ENCODE peak calls at places on chromosomes 11 and 22, in eight cellular contexts. Q, O, G, F, P, R, C and Z are unnamed samples.

GRCh38 chr11:65492637-65493366 is 6.0 kb upstream of the MALAT1 start:
- DNase-seq in P (no peak), G (no peak), F (no peak), R (peak), C (peak), O (no peak), Q (no peak), Z (no peak)

GRCh38 chr11:1893581-1894359 is 2.1 kb upstream of the PRR33 start:
- DNase-seq in Q (no peak), G (no peak), R (no peak), P (no peak), F (no peak), O (no peak), C (no peak), Z (no peak)

GRCh38 chr11:86052697-86053641 is 15.9 kb downstream of the PICALM start:
- DNase-seq in C (no peak), G (no peak), F (peak), P (no peak), O (no peak), Q (no peak), R (no peak), Z (no peak)

GRCh38 chr22:48258108-48258705 is 1495.8 kb downstream of the TBC1D22A start:
- DNase-seq in Q (no peak), G (no peak), C (no peak), P (no peak), F (no peak), R (no peak), O (no peak), Z (no peak)

GRCh38 chr11:67273260-67273990 is 7.2 kb downstream of the GRK2 start:
- DNase-seq in O (no peak), P (no peak), Q (peak), F (peak), R (peak), C (no peak), G (no peak), Z (no peak)

GRCh38 chr22:19041403-19042074 is 80.7 kb downstream of the DGCR2 start:
- DNase-seq in C (no peak), R (peak), P (no peak), O (no peak), Q (no peak), F (no peak), G (no peak), Z (no peak)

GRCh38 chr11:116601734-116602636 is 170.8 kb downstream of the BUD13 start:
- DNase-seq in Q (no peak), O (no peak), F (peak), G (no peak), P (no peak), R (no peak), C (no peak), Z (no peak)

GRCh38 chr11:65236194-65237059 is 25.3 kb upstream of the POLA2 start:
- DNase-seq in G (no peak), R (no peak), Q (no peak), F (no peak), O (no peak), P (no peak), C (no peak), Z (peak)

GRCh38 chr11:131217313-131218297 is 152.8 kb upstream of the NTM start:
- DNase-seq in F (no peak), C (no peak), G (no peak), Q (no peak), R (no peak), P (no peak), O (no peak), Z (no peak)

GRCh38 chr11:68968306-68969255 is 12.2 kb downstream of the MRGPRD start:
- DNase-seq in F (peak), O (no peak), G (no peak), Q (peak), P (no peak), C (no peak), R (peak), Z (no peak)

GRCh38 chr11:77361184-77361583 is 59.7 kb upstream of the GDPD4 start:
- DNase-seq in P (no peak), O (no peak), Q (no peak), G (peak), F (no peak), C (peak), R (no peak), Z (no peak)

GRCh38 chr11:74957937-74958629 is 9.0 kb downstream of the SPCS2 start:
- DNase-seq in P (no peak), O (no peak), C (no peak), F (no peak), G (no peak), Q (no peak), R (no peak), Z (no peak)

GRCh38 chr22:46193898-46194310 is 43.6 kb downstream of the PPARA start:
- DNase-seq in F (no peak), P (peak), C (peak), G (no peak), R (no peak), O (no peak), Q (no peak), Z (no peak)

GRCh38 chr22:43878079-43878795 is 13.6 kb downstream of the PNPLA5 start:
- DNase-seq in P (no peak), R (peak), F (peak), Q (no peak), O (no peak), G (no peak), C (no peak), Z (no peak)

GRCh38 chr11:57493507-57494503 is 21.7 kb downstream of the SLC43A1 start:
- DNase-seq in G (no peak), P (peak), Q (peak), C (peak), R (peak), F (peak), O (peak), Z (peak)

GRCh38 chr11:12269104-12269441 is 108.3 kb upstream of the PARVA start:
- DNase-seq in F (no peak), O (no peak), R (no peak), Q (peak), C (no peak), G (no peak), P (peak), Z (peak)

GRCh38 chr11:1283091-1283511 is 26.3 kb downstream of the TOLLIP start:
- DNase-seq in P (no peak), G (no peak), Q (no peak), O (no peak), R (peak), C (no peak), F (no peak), Z (no peak)

GRCh38 chr11:46298699-46299424 is 21.4 kb downstream of the CREB3L1 start:
- DNase-seq in F (no peak), G (peak), O (no peak), P (no peak), Q (no peak), C (peak), R (no peak), Z (no peak)

DNA sequence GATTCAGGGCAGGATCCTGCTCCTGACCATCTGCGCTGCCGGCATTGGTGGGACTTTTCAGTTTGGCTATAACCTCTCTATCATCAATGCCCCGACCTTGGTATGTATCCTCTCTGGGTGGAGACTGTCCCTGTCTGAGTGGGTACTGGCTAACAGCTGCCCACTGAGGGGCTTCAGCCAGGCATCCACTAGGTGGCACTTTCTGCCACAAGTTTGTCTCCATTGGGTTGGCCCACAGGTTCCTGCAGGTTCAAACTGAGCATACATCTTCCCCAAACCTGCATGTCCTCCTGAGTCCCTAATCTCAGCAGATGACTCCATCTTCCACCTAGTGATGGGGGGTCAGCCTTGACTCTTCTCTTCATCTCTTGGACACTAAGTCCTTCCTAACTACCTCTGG is 4.4 kb downstream of the SLC2A11 start:
- DNase-seq in Q (peak), F (peak), R (no peak), C (no peak), P (peak), O (no peak), G (no peak), Z (peak)
- TF ChIP-seq CTCF in Q (peak), F (peak), R (peak), C (peak), P (peak), O (no peak), G (peak), Z (peak)

DNA sequence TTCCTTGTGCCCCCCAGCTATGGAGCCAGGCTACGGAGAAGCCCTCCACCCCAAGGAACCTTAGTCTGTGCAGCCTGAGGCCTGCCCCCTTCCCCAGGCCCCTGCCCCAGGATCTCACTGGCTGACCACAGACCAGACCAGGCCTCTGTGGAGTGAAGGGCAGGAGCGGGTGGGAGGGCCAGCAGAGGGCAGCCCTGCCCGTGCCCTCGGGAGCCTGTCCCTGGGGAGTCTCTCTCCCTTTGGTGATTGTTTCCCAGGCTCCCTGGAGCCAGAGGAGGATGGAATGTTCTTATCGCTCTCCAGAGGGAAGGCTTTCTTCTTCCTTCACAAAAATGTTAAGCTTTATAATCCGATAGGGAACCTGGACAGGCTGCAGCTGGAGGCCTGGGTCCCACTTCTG is 455.3 kb downstream of the SOX6 start:
- DNase-seq in P (no peak), R (no peak), G (no peak), F (no peak), C (no peak), O (no peak), Q (no peak), Z (peak)
- TF ChIP-seq CTCF in P (no peak), R (peak), G (no peak), F (peak), C (no peak), O (no peak), Q (no peak), Z (no peak)

GRCh38 chr11:81658722-81659121 is 1074.9 kb downstream of the FAM181B start:
- DNase-seq in C (no peak), G (no peak), R (no peak), Q (no peak), F (peak), P (peak), O (no peak), Z (peak)
- TF ChIP-seq CTCF in C (peak), G (peak), R (no peak), Q (peak), F (peak), P (peak), O (no peak), Z (no peak)

GRCh38 chr11:37449146-37449545 is 851.1 kb upstream of the RAG2 start:
- DNase-seq in C (peak), Q (no peak), G (no peak), O (no peak), P (peak), R (no peak), F (no peak), Z (no peak)
- TF ChIP-seq CTCF in C (peak), Q (peak), G (peak), O (peak), P (peak), R (no peak), F (peak), Z (no peak)